ENCODE peak calls at places on chromosome 14, in five cellular contexts. One of them, this sample, is unnamed.

GRCh38 chr14:33016611-33017010 is 77.9 kb downstream of the NPAS3 start:
- DNase-seq in HepG2: no peak
- DNase-seq in A549: no peak
- DNase-seq in K562: no peak
- DNase-seq in GM12878: no peak
- DNase-seq in this sample: no peak

GRCh38 chr14:69924181-69924580 is 45.0 kb downstream of the SMOC1 start:
- DNase-seq in HepG2: no peak
- DNase-seq in A549: no peak
- DNase-seq in K562: no peak
- DNase-seq in GM12878: no peak
- DNase-seq in this sample: no peak

GRCh38 chr14:52315355-52315718 is 1.2 kb downstream of the PTGER2 start:
- DNase-seq in HepG2: no peak
- DNase-seq in A549: no peak
- DNase-seq in K562: no peak
- DNase-seq in GM12878: no peak
- DNase-seq in this sample: no peak

GRCh38 chr14:75390183-75390582 is 37.6 kb upstream of the JDP2 start:
- DNase-seq in HepG2: no peak
- DNase-seq in A549: no peak
- DNase-seq in K562: no peak
- DNase-seq in GM12878: no peak
- DNase-seq in this sample: no peak

GRCh38 chr14:29687071-29687765 is 240.4 kb downstream of the PRKD1 start:
- DNase-seq in HepG2: no peak
- DNase-seq in A549: no peak
- DNase-seq in K562: no peak
- DNase-seq in GM12878: no peak
- DNase-seq in this sample: no peak

GRCh38 chr14:64738306-64738879 is 34.2 kb downstream of the PLEKHG3 start:
- DNase-seq in HepG2: no peak
- DNase-seq in A549: no peak
- DNase-seq in K562: no peak
- DNase-seq in GM12878: no peak
- DNase-seq in this sample: no peak

GRCh38 chr14:93103392-93104080 is 12.2 kb downstream of the ITPK1 start:
- DNase-seq in HepG2: no peak
- DNase-seq in A549: no peak
- DNase-seq in K562: no peak
- DNase-seq in GM12878: peak
- DNase-seq in this sample: no peak

GRCh38 chr14:52553671-52554575 is 1.3 kb downstream of the GPR137C start:
- DNase-seq in HepG2: peak
- DNase-seq in A549: peak
- DNase-seq in K562: peak
- DNase-seq in GM12878: peak
- DNase-seq in this sample: peak

GRCh38 chr14:23294734-23295561 is 7.7 kb downstream of the PPP1R3E start:
- DNase-seq in HepG2: peak
- DNase-seq in A549: peak
- DNase-seq in K562: peak
- DNase-seq in GM12878: no peak
- DNase-seq in this sample: peak

GRCh38 chr14:29536886-29537511 is 390.6 kb downstream of the PRKD1 start:
- DNase-seq in HepG2: peak
- DNase-seq in A549: peak
- DNase-seq in K562: no peak
- DNase-seq in GM12878: no peak
- DNase-seq in this sample: no peak

GRCh38 chr14:96274122-96274910 is 18.3 kb downstream of the BDKRB1 start:
- DNase-seq in HepG2: no peak
- DNase-seq in A549: no peak
- DNase-seq in K562: no peak
- DNase-seq in GM12878: no peak
- DNase-seq in this sample: no peak

GRCh38 chr14:102901633-102902032 is 20.8 kb upstream of the AMN start:
- DNase-seq in HepG2: no peak
- DNase-seq in A549: no peak
- DNase-seq in K562: no peak
- DNase-seq in GM12878: peak
- DNase-seq in this sample: no peak

GRCh38 chr14:103629503-103630121 is 601 bp downstream of the KLC1 start:
- DNase-seq in HepG2: no peak
- DNase-seq in A549: no peak
- DNase-seq in K562: peak
- DNase-seq in GM12878: no peak
- DNase-seq in this sample: no peak

GRCh38 chr14:45028107-45028626 is 55.7 kb upstream of the PRPF39 start:
- DNase-seq in HepG2: no peak
- DNase-seq in A549: no peak
- DNase-seq in K562: no peak
- DNase-seq in GM12878: no peak
- DNase-seq in this sample: no peak

GRCh38 chr14:51607677-51608076 is 44.0 kb upstream of the FRMD6 start:
- DNase-seq in HepG2: no peak
- DNase-seq in A549: no peak
- DNase-seq in K562: no peak
- DNase-seq in GM12878: no peak
- DNase-seq in this sample: no peak

GRCh38 chr14:75531660-75532317 is 9.5 kb downstream of the BATF start:
- DNase-seq in HepG2: no peak
- DNase-seq in A549: peak
- DNase-seq in K562: no peak
- DNase-seq in GM12878: no peak
- DNase-seq in this sample: no peak

GRCh38 chr14:77986808-77987207 is 183.4 kb upstream of the NRXN3 start:
- DNase-seq in HepG2: no peak
- DNase-seq in A549: no peak
- DNase-seq in K562: no peak
- DNase-seq in GM12878: no peak
- DNase-seq in this sample: no peak

GRCh38 chr14:99116741-99117295 is 155.2 kb downstream of the BCL11B start:
- DNase-seq in HepG2: no peak
- DNase-seq in A549: no peak
- DNase-seq in K562: no peak
- DNase-seq in GM12878: no peak
- DNase-seq in this sample: no peak

GRCh38 chr14:61646366-61647101 is 48.8 kb upstream of the HIF1A start:
- DNase-seq in HepG2: no peak
- DNase-seq in A549: no peak
- DNase-seq in K562: no peak
- DNase-seq in GM12878: no peak
- DNase-seq in this sample: no peak

GRCh38 chr14:39492267-39492666 is 60.0 kb upstream of the FBXO33 start:
- DNase-seq in HepG2: no peak
- DNase-seq in A549: peak
- DNase-seq in K562: no peak
- DNase-seq in GM12878: no peak
- DNase-seq in this sample: no peak
- TF ChIP-seq KDM1A in HepG2: no peak
- TF ChIP-seq KDM1A in A549: no peak
- TF ChIP-seq KDM1A in K562: no peak
- TF ChIP-seq KDM1A in GM12878: no peak
- TF ChIP-seq KDM1A in this sample: no peak

GRCh38 chr14:68689426-68689825 is 103.4 kb downstream of the ZFP36L1 start:
- DNase-seq in HepG2: no peak
- DNase-seq in A549: no peak
- DNase-seq in K562: no peak
- DNase-seq in GM12878: no peak
- DNase-seq in this sample: no peak

GRCh38 chr14:68686724-68687123 is 106.1 kb downstream of the ZFP36L1 start:
- DNase-seq in HepG2: no peak
- DNase-seq in A549: no peak
- DNase-seq in K562: no peak
- DNase-seq in GM12878: no peak
- DNase-seq in this sample: no peak

GRCh38 chr14:68687746-68688145 is 105.1 kb downstream of the ZFP36L1 start:
- DNase-seq in HepG2: no peak
- DNase-seq in A549: peak
- DNase-seq in K562: no peak
- DNase-seq in GM12878: no peak
- DNase-seq in this sample: no peak

GRCh38 chr14:68690106-68690960 is 102.5 kb downstream of the ZFP36L1 start:
- DNase-seq in HepG2: no peak
- DNase-seq in A549: no peak
- DNase-seq in K562: no peak
- DNase-seq in GM12878: no peak
- DNase-seq in this sample: no peak

GRCh38 chr14:68688872-68689371 is 103.9 kb downstream of the ZFP36L1 start:
- DNase-seq in HepG2: no peak
- DNase-seq in A549: peak
- DNase-seq in K562: no peak
- DNase-seq in GM12878: no peak
- DNase-seq in this sample: no peak
- TF ChIP-seq RAD21 in HepG2: no peak
- TF ChIP-seq RAD21 in A549: no peak
- TF ChIP-seq RAD21 in K562: peak
- TF ChIP-seq RAD21 in GM12878: peak
- TF ChIP-seq RAD21 in this sample: peak

GRCh38 chr14:34766611-34767010 is 52.2 kb upstream of the CFL2 start:
- DNase-seq in HepG2: no peak
- DNase-seq in A549: no peak
- DNase-seq in K562: no peak
- DNase-seq in GM12878: no peak
- DNase-seq in this sample: no peak
- H3K4me2 ChIP-seq in HepG2: no peak
- H3K4me2 ChIP-seq in A549: no peak
- H3K4me2 ChIP-seq in K562: no peak
- H3K4me2 ChIP-seq in GM12878: no peak
- H3K4me2 ChIP-seq in this sample: no peak

DNA sequence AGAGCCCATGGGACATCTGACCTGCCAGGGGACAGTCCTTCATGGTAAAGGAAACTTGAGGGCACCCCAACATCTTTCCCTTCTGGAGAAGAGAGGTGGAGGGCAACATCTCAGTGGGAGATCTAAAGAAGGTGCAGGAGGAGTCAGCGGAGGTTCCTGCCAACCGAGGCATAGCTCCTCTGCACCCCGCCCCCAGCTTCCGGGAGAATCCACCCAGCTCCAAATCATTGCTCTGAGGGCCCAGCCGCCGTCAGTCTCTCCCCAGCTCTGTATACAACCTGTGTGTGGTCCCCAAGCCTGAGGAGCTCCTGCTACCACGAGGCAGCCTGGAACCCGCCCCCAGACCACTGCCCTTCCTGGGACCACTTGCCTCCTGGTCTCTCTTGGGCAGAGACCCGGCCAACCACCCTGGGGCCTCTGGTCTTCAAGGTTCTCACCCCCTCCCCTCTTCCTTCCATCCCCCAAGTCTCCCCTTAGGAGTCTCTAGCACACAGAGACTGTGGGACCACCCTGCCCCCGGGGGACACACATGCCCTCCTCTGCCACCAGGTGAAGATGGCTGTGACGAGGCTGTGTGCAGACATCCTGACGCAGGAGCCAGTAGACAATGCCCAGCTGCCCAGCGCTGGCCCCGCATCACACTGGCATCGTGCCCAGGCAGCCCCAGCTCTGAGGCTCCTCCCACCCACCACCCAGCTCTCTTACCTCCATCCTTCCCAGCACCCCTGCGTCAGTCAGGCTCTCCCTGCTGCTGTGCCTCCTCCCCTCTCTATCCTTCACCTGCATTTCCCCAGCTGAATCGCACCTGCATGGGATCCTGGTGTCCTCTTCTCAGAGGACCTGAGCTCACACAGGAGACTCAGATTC is 13.0 kb upstream of the NUDT14 start:
- DNase-seq in HepG2: no peak
- DNase-seq in A549: no peak
- DNase-seq in K562: no peak
- DNase-seq in GM12878: no peak
- DNase-seq in this sample: no peak
- TF ChIP-seq KDM1A in HepG2: no peak
- TF ChIP-seq KDM1A in A549: no peak
- TF ChIP-seq KDM1A in K562: no peak
- TF ChIP-seq KDM1A in GM12878: no peak
- TF ChIP-seq KDM1A in this sample: no peak

This sample was measured in H1.